ENCODE peak calls at places on chromosome 13, in nine cellular contexts. L is progenitor cell of endocrine pancreas, W is fibroblast of the aortic adventitia, N is foreskin fibroblast, R is breast epithelium, V is cardiac muscle cell, D is kidney epithelial cell, P is transverse colon, J is ovary. T is an unnamed sample.
A peak's percentile ranks its signal among the peaks of the same experiment; 100 is the strongest.

GRCh38 chr13:77859450-77859849 is 59.2 kb downstream of the EDNRB start:
- DNase-seq in L (no peak), W (peak; percentile 67), N (no peak), R (no peak), V (peak; percentile 92), D (no peak), P (peak; percentile 13), J (peak; percentile 14), T (peak; percentile 61)

GRCh38 chr13:113938246-113938645 is 35.6 kb downstream of the C13orf46 start:
- DNase-seq in L (no peak), W (no peak), N (no peak), R (no peak), V (peak; percentile 25), D (no peak), P (no peak), J (no peak), T (peak; percentile 15)

GRCh38 chr13:112177459-112177858 is 110.5 kb downstream of the SOX1 start:
- DNase-seq in L (no peak), W (no peak), N (no peak), R (no peak), V (no peak), D (no peak), P (no peak), J (no peak), T (no peak)

GRCh38 chr13:77207943-77208342 is 119.0 kb downstream of the MYCBP2 start:
- DNase-seq in L (no peak), W (peak; percentile 70), N (peak; percentile 82), R (no peak), V (peak; percentile 60), D (no peak), P (no peak), J (no peak), T (no peak)

GRCh38 chr13:66778461-66778860 is 451.7 kb downstream of the PCDH9 start:
- DNase-seq in L (no peak), W (peak; percentile 7), N (no peak), R (no peak), V (peak; percentile 11), D (no peak), P (no peak), J (no peak), T (no peak)

GRCh38 chr13:23183292-23183691 is 2.5 kb downstream of the SGCG start:
- DNase-seq in L (no peak), W (no peak), N (no peak), R (no peak), V (no peak), D (no peak), P (no peak), J (no peak), T (no peak)

GRCh38 chr13:108037348-108037747 is 178.0 kb downstream of the LIG4 start:
- DNase-seq in L (no peak), W (no peak), N (no peak), R (no peak), V (no peak), D (peak; percentile 5), P (no peak), J (no peak), T (no peak)

GRCh38 chr13:25973085-25973484 is 78.7 kb downstream of the SHISA2 start:
- DNase-seq in L (no peak), W (no peak), N (no peak), R (no peak), V (no peak), D (no peak), P (no peak), J (no peak), T (no peak)

GRCh38 chr13:111665691-111666095 is 345.3 kb downstream of the TEX29 start:
- DNase-seq in L (no peak), W (no peak), N (no peak), R (no peak), V (no peak), D (no peak), P (no peak), J (no peak), T (no peak)

GRCh38 chr13:78383899-78384298 is 219.5 kb downstream of the POU4F1 start:
- DNase-seq in L (no peak), W (no peak), N (no peak), R (no peak), V (no peak), D (no peak), P (no peak), J (no peak), T (no peak)

GRCh38 chr13:94129490-94129894 is 350.0 kb downstream of the DCT start:
- DNase-seq in L (no peak), W (no peak), N (no peak), R (no peak), V (no peak), D (no peak), P (no peak), J (no peak), T (no peak)

GRCh38 chr13:25203256-25203794 is 31.2 kb upstream of the AMER2 start:
- DNase-seq in L (no peak), W (no peak), N (no peak), R (no peak), V (no peak), D (no peak), P (no peak), J (no peak), T (no peak)

GRCh38 chr13:35782793-35783192 is 306.3 kb upstream of the MAB21L1 start:
- DNase-seq in L (no peak), W (no peak), N (no peak), R (no peak), V (no peak), D (no peak), P (no peak), J (no peak), T (no peak)

GRCh38 chr13:101150998-101151397 is 265.3 kb downstream of the NALCN start:
- DNase-seq in L (no peak), W (peak; percentile 58), N (peak; percentile 43), R (no peak), V (peak; percentile 3), D (no peak), P (no peak), J (no peak), T (no peak)

GRCh38 chr13:26011996-26012688 is 39.7 kb downstream of the SHISA2 start:
- DNase-seq in L (no peak), W (no peak), N (no peak), R (no peak), V (peak; percentile 65), D (no peak), P (no peak), J (peak; percentile 31), T (no peak)

GRCh38 chr13:26025196-26025595 is 26.6 kb downstream of the SHISA2 start:
- DNase-seq in L (no peak), W (no peak), N (no peak), R (no peak), V (no peak), D (no peak), P (no peak), J (no peak), T (no peak)

GRCh38 chr13:38979891-38980627 is 10.6 kb downstream of the STOML3 start:
- DNase-seq in L (no peak), W (peak; percentile 6), N (no peak), R (no peak), V (peak; percentile 36), D (no peak), P (peak; percentile 13), J (no peak), T (no peak)

GRCh38 chr13:31835932-31836331 is 96.6 kb downstream of the RXFP2 start:
- DNase-seq in L (no peak), W (peak; percentile 6), N (peak; percentile 68), R (no peak), V (peak; percentile 29), D (no peak), P (no peak), J (no peak), T (no peak)

GRCh38 chr13:104253063-104253680 is 1187.0 kb upstream of the SLC10A2 start:
- DNase-seq in L (no peak), W (no peak), N (no peak), R (no peak), V (peak; percentile 29), D (no peak), P (no peak), J (no peak), T (no peak)

GRCh38 chr13:76730220-76730619 is 156.0 kb downstream of the KCTD12 start:
- DNase-seq in L (no peak), W (peak; percentile 94), N (no peak), R (no peak), V (no peak), D (no peak), P (no peak), J (no peak), T (no peak)

GRCh38 chr13:49869514-49869913 is 66.6 kb downstream of the SPRYD7 start:
- DNase-seq in L (no peak), W (peak; percentile 19), N (peak; percentile 16), R (no peak), V (peak; percentile 52), D (no peak), P (no peak), J (no peak), T (no peak)
- TF ChIP-seq CTCF in L (peak; percentile 35), W (peak; percentile 49), N (peak; percentile 49), R (no peak), V (peak; percentile 53), D (peak; percentile 21), P (no peak), J (no peak), T (no peak)

GRCh38 chr13:81957121-81957520 is 1616.2 kb upstream of the SPRY2 start:
- DNase-seq in L (no peak), W (no peak), N (no peak), R (no peak), V (no peak), D (no peak), P (no peak), J (no peak), T (no peak)
- TF ChIP-seq CTCF in L (peak; percentile 21), W (no peak), N (no peak), R (no peak), V (no peak), D (peak; percentile 32), P (no peak), J (no peak), T (no peak)

DNA sequence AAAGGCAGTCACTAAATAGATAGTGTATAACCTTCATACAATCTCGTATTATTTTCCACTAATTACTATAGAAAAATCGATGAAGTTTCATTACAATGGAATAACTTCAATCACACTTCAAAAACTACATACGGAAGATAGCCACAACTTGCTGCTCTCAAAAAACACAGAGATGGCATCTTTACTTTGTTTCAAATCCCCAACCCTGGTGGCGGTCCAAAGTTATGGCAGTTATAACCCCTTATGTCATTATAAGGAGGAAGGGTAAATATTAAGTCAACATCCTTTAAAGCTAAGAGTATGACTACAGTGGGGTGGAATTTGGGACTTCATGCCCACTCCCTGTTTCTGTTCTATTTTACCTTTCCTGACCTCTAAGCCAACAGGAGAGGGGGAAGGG is 146.5 kb downstream of the LACC1 start:
- DNase-seq in L (no peak), W (no peak), N (no peak), R (no peak), V (no peak), D (no peak), P (no peak), J (no peak), T (no peak)
- TF ChIP-seq CTCF in L (peak; percentile 20), W (no peak), N (no peak), R (no peak), V (no peak), D (no peak), P (no peak), J (no peak), T (no peak)

DNA sequence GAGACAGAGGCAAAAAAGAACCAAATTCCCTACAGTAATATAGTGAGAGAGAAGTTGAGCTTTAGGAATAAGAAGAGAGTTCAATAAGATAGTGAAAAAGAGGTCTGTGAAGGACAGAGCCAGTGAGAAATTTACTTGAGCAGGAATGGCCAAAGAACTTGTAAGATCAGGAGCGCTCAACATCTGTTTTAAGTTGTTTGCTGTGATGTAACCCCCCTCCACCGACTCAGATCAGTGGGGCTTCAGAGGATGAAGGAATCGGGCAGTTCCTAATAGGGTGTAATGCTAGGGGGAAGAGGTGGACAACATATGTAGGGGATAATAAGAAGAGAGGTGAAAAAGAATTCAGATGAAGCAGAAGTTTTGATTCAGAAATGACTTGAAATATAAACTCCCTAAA is 85.3 kb upstream of the FNDC3A start:
- DNase-seq in L (no peak), W (peak; percentile 18), N (peak; percentile 59), R (no peak), V (no peak), D (no peak), P (no peak), J (no peak), T (no peak)
- TF ChIP-seq CTCF in L (no peak), W (no peak), N (no peak), R (no peak), V (no peak), D (no peak), P (no peak), J (no peak), T (no peak)